ENCODE peak calls at places on chromosome 12, in nine cellular contexts. O, V, W, G, E, F, H, Z and P are unnamed samples.
A peak's percentile ranks its signal among the peaks of the same experiment; 100 is the strongest.

GRCh38 chr12:113664224-113664681 is 192.6 kb upstream of the LHX5 start:
- DNase-seq in E (no peak), G (no peak), W (no peak), H (no peak), O (peak; percentile 89), V (no peak), Z (no peak), F (no peak), P (no peak)

GRCh38 chr12:79016181-79016580 is 151.6 kb downstream of the SYT1 start:
- DNase-seq in F (no peak), W (no peak), H (no peak), O (no peak), E (no peak), V (peak; percentile 68), Z (no peak), G (no peak), P (no peak)

GRCh38 chr12:19138551-19139344 is 9.2 kb downstream of the PLEKHA5 start:
- DNase-seq in V (no peak), H (peak; percentile 73), Z (no peak), O (peak; percentile 19), E (no peak), F (no peak), W (no peak), G (no peak), P (no peak)

GRCh38 chr12:116426391-116427136 is 132.6 kb upstream of the MAP1LC3B2 start:
- DNase-seq in G (peak; percentile 55), Z (peak; percentile 97), V (peak; percentile 30), O (peak; percentile 50), H (peak; percentile 95), E (peak; percentile 88), F (peak; percentile 23), W (peak; percentile 44), P (peak; percentile 85)

GRCh38 chr12:87439990-87440827 is 589.0 kb downstream of the C12orf50 start:
- DNase-seq in V (peak; percentile 75), Z (peak; percentile 95), W (no peak), G (no peak), O (no peak), E (no peak), F (no peak), H (peak; percentile 97), P (no peak)

GRCh38 chr12:121582583-121583333 is 1.9 kb upstream of the KDM2B start:
- DNase-seq in V (peak; percentile 62), W (no peak), Z (peak; percentile 40), H (peak; percentile 61), G (peak; percentile 79), E (no peak), F (no peak), O (peak; percentile 84), P (no peak)

GRCh38 chr12:47808049-47808448 is 11.7 kb downstream of the HDAC7 start:
- DNase-seq in E (no peak), V (peak; percentile 85), Z (no peak), W (peak; percentile 75), G (peak; percentile 67), H (peak; percentile 52), O (no peak), F (peak; percentile 76), P (peak; percentile 60)

GRCh38 chr12:98532687-98533304 is 17.4 kb downstream of the TMPO start:
- DNase-seq in W (no peak), G (peak; percentile 46), H (no peak), Z (peak; percentile 39), V (peak; percentile 51), O (peak; percentile 48), E (no peak), F (no peak), P (no peak)

GRCh38 chr12:69688496-69689427 is 10.3 kb downstream of the BEST3 start:
- DNase-seq in H (peak; percentile 95), Z (peak; percentile 81), G (peak; percentile 46), F (peak; percentile 57), E (peak; percentile 22), V (peak; percentile 96), O (peak; percentile 68), W (peak; percentile 37), P (peak; percentile 41)

GRCh38 chr12:57591567-57592325 is 754 bp downstream of the PIP4K2C start:
- DNase-seq in G (peak; percentile 36), F (no peak), H (peak; percentile 9), W (no peak), V (no peak), O (peak; percentile 54), E (no peak), Z (no peak), P (no peak)

GRCh38 chr12:3998397-3998796 is 125.2 kb upstream of the PARP11 start:
- DNase-seq in V (no peak), O (no peak), W (no peak), Z (no peak), G (no peak), E (no peak), F (no peak), H (no peak), P (no peak)

GRCh38 chr12:21413369-21414277 is 23.8 kb upstream of the PYROXD1 start:
- DNase-seq in V (no peak), H (peak; percentile 13), Z (no peak), F (no peak), W (no peak), O (no peak), E (no peak), G (no peak), P (no peak)

GRCh38 chr12:109531411-109531810 is 41.9 kb downstream of the MMAB start:
- DNase-seq in G (peak; percentile 67), V (no peak), E (no peak), O (no peak), Z (no peak), F (no peak), H (no peak), W (no peak), P (no peak)

GRCh38 chr12:58882796-58883195 is 37.5 kb downstream of the LRIG3 start:
- DNase-seq in F (no peak), G (no peak), W (no peak), H (no peak), V (no peak), E (no peak), O (peak; percentile 30), Z (no peak), P (no peak)

GRCh38 chr12:122123051-122123760 is 44.6 kb downstream of the MLXIP start:
- DNase-seq in G (peak; percentile 78), F (peak; percentile 77), E (peak; percentile 77), H (peak; percentile 30), W (peak; percentile 55), O (peak; percentile 89), V (peak; percentile 70), Z (peak; percentile 53), P (peak; percentile 70)

DNA sequence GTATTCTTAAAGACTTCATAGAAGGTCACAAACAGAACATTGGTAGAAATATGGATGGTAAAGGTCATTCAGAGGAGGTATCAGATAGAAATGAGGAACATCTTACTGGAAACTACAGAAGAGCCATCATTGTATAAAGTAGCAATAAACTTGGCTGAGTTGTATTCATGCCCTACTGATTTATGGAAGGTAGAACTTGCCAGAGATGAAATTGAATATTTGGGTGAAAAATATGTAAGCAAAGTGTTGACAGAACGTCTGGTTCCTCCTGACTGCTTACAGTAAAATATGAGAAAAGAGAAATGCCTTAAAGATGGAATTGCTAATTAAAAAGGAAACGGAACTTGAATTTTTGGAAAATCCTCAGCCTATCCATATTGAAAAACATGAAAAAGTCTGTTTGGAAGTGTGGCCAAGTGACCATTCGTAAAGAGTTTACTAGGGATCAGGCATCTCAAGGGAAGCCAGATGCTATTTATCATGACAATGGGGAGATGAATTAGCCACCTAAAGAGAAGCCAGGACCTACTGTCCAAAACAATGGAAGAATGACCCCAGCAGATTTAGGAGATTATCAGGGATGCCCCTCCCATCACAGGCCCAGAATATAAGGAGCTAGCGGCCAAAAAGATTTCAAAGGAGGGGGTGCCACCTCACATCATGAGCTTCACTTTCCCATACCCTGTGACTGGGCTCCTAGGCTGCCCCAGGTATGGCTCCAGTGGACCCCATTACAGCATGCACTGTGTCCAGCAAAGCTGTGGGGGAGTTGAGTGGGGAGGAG is 189.3 kb downstream of the ITPR2 start:
- DNase-seq in E (no peak), G (no peak), H (no peak), Z (no peak), O (peak; percentile 84), W (no peak), F (no peak), V (no peak), P (no peak)
- H3K4me3 ChIP-seq in E (no peak overlapping the region), G (no peak overlapping the region), H (no peak overlapping the region), Z (no peak overlapping the region), O (no peak overlapping the region), W (no peak overlapping the region), F (no peak overlapping the region), V (no peak overlapping the region), P (no peak overlapping the region)

GRCh38 chr12:75720807-75721206 is 209.4 kb upstream of the KRR1 start:
- DNase-seq in V (no peak), F (no peak), E (no peak), W (no peak), G (peak; percentile 58), Z (peak; percentile 54), H (no peak), O (peak; percentile 22), P (no peak)
- H3K4me1 ChIP-seq in V (peaks cover 43% of the 10 kb centered on the region), F (peaks cover 50% of the 10 kb centered on the region), E (peaks cover 12% of the 10 kb centered on the region), W (peaks cover 55% of the 10 kb centered on the region), G (peaks cover 34% of the 10 kb centered on the region), Z (peaks cover 12% of the 10 kb centered on the region), H (peaks cover 42% of the 10 kb centered on the region), O (peaks cover 15% of the 10 kb centered on the region), P (peaks cover 3% of the 10 kb centered on the region)

GRCh38 chr12:54000774-54001114 is 783 bp downstream of the HOXC9 start:
- DNase-seq in Z (no peak), F (no peak), O (no peak), W (no peak), V (no peak), H (no peak), E (no peak), G (no peak), P (no peak)
- H3K4me3 ChIP-seq in Z (no peak overlapping the region), F (no peak overlapping the region), O (no peak overlapping the region), W (no peak overlapping the region), V (no peak overlapping the region), H (no peak overlapping the region), E (peak overlapping the region; percentile 10), G (no peak overlapping the region), P (peak overlapping the region; percentile 48)

GRCh38 chr12:124683725-124684124 is 116.3 kb upstream of the NCOR2 start:
- DNase-seq in Z (no peak), G (no peak), F (no peak), H (no peak), V (no peak), E (no peak), W (no peak), O (no peak), P (no peak)

GRCh38 chr12:124684971-124685688 is 117.7 kb upstream of the NCOR2 start:
- DNase-seq in E (peak; percentile 64), W (no peak), V (no peak), G (no peak), F (no peak), O (no peak), Z (no peak), H (peak; percentile 83), P (peak; percentile 69)

GRCh38 chr12:124685689-124685993 is 118.2 kb upstream of the NCOR2 start:
- DNase-seq in Z (no peak), E (no peak), G (no peak), W (no peak), H (no peak), O (no peak), F (no peak), V (no peak), P (peak; percentile 28)

GRCh38 chr12:124683330-124683662 is 115.9 kb upstream of the NCOR2 start:
- DNase-seq in Z (peak; percentile 92), G (no peak), F (no peak), O (peak; percentile 47), V (no peak), H (no peak), E (no peak), W (no peak), P (no peak)

DNA sequence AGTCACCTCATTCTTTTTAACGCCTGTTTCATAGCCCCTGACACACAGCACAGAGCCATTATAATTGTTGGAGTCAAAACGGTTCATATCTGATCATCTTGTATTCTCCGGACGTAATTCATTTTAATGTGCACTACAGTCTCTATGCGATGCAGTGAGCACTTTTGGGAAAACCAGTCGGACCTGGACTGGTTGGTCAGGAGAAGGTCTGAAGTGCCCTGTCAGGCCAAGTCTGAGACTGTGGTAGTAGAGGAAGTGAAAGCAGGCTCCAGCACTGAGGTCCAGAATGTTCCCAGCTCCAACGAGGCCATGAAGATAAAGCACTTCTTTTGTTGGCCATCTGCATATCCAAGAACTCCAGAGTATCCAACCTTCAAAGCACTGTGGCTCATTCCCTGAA is 117.1 kb upstream of the NCOR2 start:
- DNase-seq in F (no peak), O (no peak), E (no peak), H (no peak), V (peak; percentile 36), W (no peak), Z (no peak), G (no peak), P (peak; percentile 42)
- H3K4me1 ChIP-seq in F (peaks cover 57% of the 10 kb centered on the region), O (peaks cover 32% of the 10 kb centered on the region), E (no peaks in the 10 kb centered on the region), H (peaks cover 66% of the 10 kb centered on the region), V (peaks cover 56% of the 10 kb centered on the region), W (peaks cover 91% of the 10 kb centered on the region), Z (peaks cover 68% of the 10 kb centered on the region), G (peaks cover 4% of the 10 kb centered on the region), P (peaks cover 17% of the 10 kb centered on the region)